ENCODE peak calls at places on chromosomes 2 and 18, in nine cellular contexts. Y, K, X, B, A, T, L, U and R are unnamed samples.

GRCh38 chr2:26640331-26640745 is 828 bp downstream of the CIB4 start:
- DNase-seq in A (peak), X (peak), U (no peak), K (peak), B (no peak), T (no peak), Y (peak), L (no peak), R (no peak)

GRCh38 chr2:34096552-34097171 is 497.6 kb upstream of the FAM98A start:
- DNase-seq in Y (no peak), B (peak), L (peak), A (peak), T (peak), U (peak), K (peak), X (peak), R (peak)

GRCh38 chr18:9221661-9222060 is 85.1 kb downstream of the ANKRD12 start:
- DNase-seq in K (no peak), A (no peak), Y (no peak), L (no peak), T (no peak), X (no peak), B (no peak), U (no peak), R (no peak)

GRCh38 chr2:208285853-208286252 is 19.8 kb downstream of the PIKFYVE start:
- DNase-seq in L (no peak), X (no peak), Y (no peak), B (no peak), K (no peak), U (no peak), A (no peak), T (no peak), R (no peak)

GRCh38 chr2:58594762-58595161 is 353.6 kb upstream of the FANCL start:
- DNase-seq in X (peak), K (peak), T (no peak), L (no peak), A (no peak), U (no peak), B (no peak), Y (no peak), R (no peak)

GRCh38 chr18:74526478-74526877 is 7.8 kb upstream of the CNDP1 start:
- DNase-seq in K (peak), L (no peak), U (no peak), B (no peak), Y (no peak), T (no peak), X (no peak), A (no peak), R (no peak)

GRCh38 chr2:240926516-240927389 is 20.6 kb downstream of the CROCC2 start:
- DNase-seq in K (no peak), T (no peak), B (no peak), U (no peak), A (peak), X (no peak), Y (peak), L (no peak), R (no peak)

GRCh38 chr2:238720232-238720672 is 127.6 kb upstream of the TWIST2 start:
- DNase-seq in X (peak), B (peak), U (peak), K (peak), Y (peak), A (no peak), T (no peak), L (peak), R (no peak)

GRCh38 chr2:241925277-241925676 is 55.7 kb downstream of the RTP5 start:
- DNase-seq in T (no peak), B (no peak), L (no peak), A (no peak), X (no peak), Y (no peak), K (no peak), U (no peak), R (no peak)

GRCh38 chr2:7849531-7849930 is 832.3 kb upstream of the ID2 start:
- DNase-seq in A (no peak), U (no peak), B (no peak), L (no peak), Y (peak), K (no peak), X (no peak), T (no peak), R (no peak)

GRCh38 chr18:62384610-62385097 is 59.5 kb downstream of the TNFRSF11A start:
- DNase-seq in A (no peak), X (peak), U (no peak), Y (no peak), T (no peak), L (no peak), B (no peak), K (peak), R (no peak)

GRCh38 chr2:444937-445884 is 157.3 kb upstream of the ALKAL2 start:
- DNase-seq in U (no peak), T (no peak), B (peak), K (no peak), L (no peak), X (no peak), Y (no peak), A (no peak), R (no peak)

GRCh38 chr18:58303363-58303762 is 259.3 kb downstream of the NEDD4L start:
- DNase-seq in U (no peak), X (no peak), A (no peak), B (no peak), K (no peak), L (no peak), T (no peak), Y (no peak), R (no peak)

GRCh38 chr2:1374281-1374680 is 39.0 kb upstream of the TPO start:
- DNase-seq in U (no peak), K (no peak), L (no peak), X (no peak), T (no peak), B (no peak), Y (no peak), A (no peak), R (no peak)

GRCh38 chr2:236073246-236073645 is 94.9 kb downstream of the GBX2 start:
- DNase-seq in T (no peak), X (no peak), K (no peak), Y (no peak), B (no peak), A (no peak), L (no peak), U (no peak), R (no peak)

GRCh38 chr2:46183426-46183825 is 113.8 kb upstream of the EPAS1 start:
- DNase-seq in B (no peak), A (no peak), T (no peak), K (no peak), Y (no peak), U (no peak), L (no peak), X (no peak), R (no peak)

GRCh38 chr2:230330206-230330605 is 3.2 kb downstream of the SP140L start:
- DNase-seq in Y (no peak), A (no peak), L (no peak), X (no peak), U (no peak), K (no peak), B (no peak), T (no peak), R (no peak)

GRCh38 chr2:198383392-198383791 is 579.0 kb downstream of the PLCL1 start:
- DNase-seq in B (no peak), U (no peak), A (no peak), Y (no peak), K (no peak), X (no peak), T (no peak), L (no peak), R (no peak)

GRCh38 chr2:40329739-40330047 is 122.2 kb downstream of the SLC8A1 start:
- DNase-seq in L (no peak), U (no peak), A (no peak), X (no peak), T (no peak), B (no peak), K (no peak), Y (no peak), R (no peak)

GRCh38 chr2:128347701-128348504 is 29.2 kb upstream of the HS6ST1 start:
- DNase-seq in K (no peak), A (peak), Y (peak), T (no peak), L (peak), U (no peak), X (no peak), B (no peak), R (peak)

GRCh38 chr2:108388045-108388444 is 10.3 kb downstream of the SULT1C4 start:
- DNase-seq in Y (no peak), B (no peak), U (no peak), A (no peak), K (no peak), L (no peak), T (no peak), X (no peak), R (no peak)

GRCh38 chr18:5574843-5575242 is 31.0 kb upstream of the EPB41L3 start:
- DNase-seq in Y (no peak), X (no peak), K (no peak), U (no peak), A (no peak), B (no peak), T (no peak), L (no peak), R (no peak)

GRCh38 chr18:43680096-43680495 is 402.8 kb upstream of the SYT4 start:
- DNase-seq in T (no peak), K (no peak), A (no peak), Y (no peak), L (no peak), B (no peak), U (no peak), X (no peak), R (no peak)

GRCh38 chr18:32770651-32771168 is 2.1 kb downstream of the KLHL14 start:
- DNase-seq in B (no peak), T (no peak), X (no peak), K (no peak), U (no peak), L (peak), Y (peak), A (no peak), R (no peak)

GRCh38 chr2:201182650-201183372 is at the start of gene CASP10:
- DNase-seq in U (no peak), Y (no peak), A (no peak), B (no peak), X (peak), K (peak), T (no peak), L (no peak), R (no peak)

GRCh38 chr2:208025814-208026184 is 472 bp upstream of the PLEKHM3 start:
- DNase-seq in B (no peak), X (no peak), K (no peak), U (no peak), Y (no peak), A (no peak), L (peak), T (no peak), R (no peak)

GRCh38 chr2:215969131-215969841 is 44.1 kb downstream of the MREG start:
- DNase-seq in B (no peak), Y (no peak), L (no peak), K (no peak), X (peak), A (no peak), U (no peak), T (no peak), R (no peak)

GRCh38 chr18:76353046-76353445 is 142.0 kb downstream of the ZNF516 start:
- DNase-seq in K (no peak), T (no peak), U (no peak), Y (no peak), L (no peak), X (no peak), A (peak), B (no peak), R (no peak)

GRCh38 chr2:224983719-224984388 is 58.4 kb downstream of the DOCK10 start:
- DNase-seq in U (no peak), T (no peak), B (no peak), L (peak), A (no peak), Y (no peak), K (no peak), X (no peak), R (no peak)